ENCODE peak calls at places on chromosomes 4 and X, in nine cellular contexts. V, W, Q, P, I, H, Z, S and U are unnamed samples.

GRCh38 chr4:122139139-122139538 is 13.0 kb upstream of the BLTP1 start:
- DNase-seq in I (no peak), V (no peak), Z (no peak), S (no peak), Q (no peak), H (no peak), W (no peak), P (no peak), U (no peak)

GRCh38 chr4:1576961-1577814 is 106.9 kb downstream of the FAM53A start:
- DNase-seq in V (no peak), I (no peak), Z (no peak), P (no peak), Q (peak), S (no peak), W (peak), H (no peak), U (peak)

GRCh38 chr4:71187399-71188196 is 151.2 kb upstream of the SLC4A4 start:
- DNase-seq in W (peak), Q (peak), V (no peak), I (peak), S (peak), P (peak), Z (peak), H (peak), U (peak)

GRCh38 chrX:23742174-23742692 is 843 bp downstream of the ACOT9 start:
- DNase-seq in P (no peak), Q (peak), Z (peak), S (peak), W (peak), H (no peak), I (peak), V (no peak), U (no peak)

GRCh38 chrX:68868902-68869800 is 40.3 kb downstream of the EFNB1 start:
- DNase-seq in H (no peak), P (no peak), Q (peak), I (no peak), S (peak), V (no peak), Z (no peak), W (no peak), U (no peak)

GRCh38 chr4:145544998-145545397 is 63.3 kb downstream of the SMAD1 start:
- DNase-seq in S (no peak), I (no peak), W (no peak), H (no peak), V (no peak), Q (no peak), Z (no peak), P (no peak), U (no peak)

GRCh38 chr4:127505203-127505602 is 127.6 kb upstream of the INTU start:
- DNase-seq in P (no peak), H (no peak), S (no peak), V (no peak), I (no peak), Z (peak), W (no peak), Q (no peak), U (no peak)

GRCh38 chrX:14029039-14029424 is 660 bp downstream of the GEMIN8 start:
- DNase-seq in V (no peak), W (no peak), P (peak), H (no peak), Z (no peak), Q (no peak), S (no peak), I (no peak), U (no peak)

GRCh38 chr4:121707344-121707743 is 10.6 kb upstream of the ANXA5 start:
- DNase-seq in Z (no peak), V (no peak), S (no peak), Q (no peak), W (no peak), P (no peak), I (no peak), H (no peak), U (no peak)

GRCh38 chr4:181761130-181761529 is 482.1 kb upstream of the TENM3 start:
- DNase-seq in I (no peak), W (no peak), P (no peak), Z (peak), S (no peak), H (no peak), V (no peak), Q (no peak), U (no peak)

GRCh38 chr4:186823989-186824388 is 100.3 kb upstream of the FAT1 start:
- DNase-seq in W (no peak), Z (peak), V (no peak), I (no peak), P (no peak), Q (no peak), H (no peak), S (no peak), U (no peak)

GRCh38 chr4:140426610-140427103 is 791 bp downstream of the CLGN start:
- DNase-seq in S (no peak), W (no peak), H (no peak), P (peak), I (peak), V (no peak), Z (no peak), Q (no peak), U (peak)

GRCh38 chrX:106168107-106168506 is at the start of gene PWWP3B:
- DNase-seq in P (peak), Q (peak), I (no peak), W (no peak), V (no peak), S (peak), H (no peak), Z (no peak), U (no peak)

GRCh38 chr4:8547108-8547911 is 32.9 kb upstream of the GPR78 start:
- DNase-seq in S (no peak), I (no peak), P (peak), W (no peak), V (no peak), H (no peak), Q (no peak), Z (peak), U (no peak)

GRCh38 chr4:31088600-31089230 is 368.5 kb downstream of the PCDH7 start:
- DNase-seq in H (no peak), W (no peak), P (no peak), I (no peak), Z (peak), Q (no peak), V (no peak), S (no peak), U (no peak)

GRCh38 chr4:184156169-184156568 is 61.5 kb downstream of the ENPP6 start:
- DNase-seq in Z (no peak), W (no peak), P (no peak), V (no peak), S (no peak), H (no peak), Q (no peak), I (no peak), U (no peak)

GRCh38 chr4:124564121-124564520 is 148.4 kb downstream of the ANKRD50 start:
- DNase-seq in V (no peak), Q (no peak), S (no peak), Z (no peak), P (no peak), W (no peak), I (no peak), H (no peak), U (no peak)

GRCh38 chr4:37825943-37826281 is 574 bp upstream of the PGM2 start:
- DNase-seq in Z (no peak), P (peak), I (peak), W (no peak), H (no peak), Q (peak), S (peak), V (no peak), U (no peak)

GRCh38 chrX:6002056-6002455 is 226.6 kb downstream of the NLGN4X start:
- DNase-seq in I (no peak), Q (no peak), S (no peak), H (no peak), W (no peak), V (no peak), Z (no peak), P (no peak), U (no peak)